ENCODE peak calls at places on chromosomes 4 and X, in nine cellular contexts. N is IMR-90, U is neural progenitor cell, I is astrocyte, S is A549, T is mammary epithelial cell, P is OCI-LY7, Y is PC-3, W is GM23338. B is an unnamed sample.
A peak's percentile ranks its signal among the peaks of the same experiment; 100 is the strongest.

GRCh38 chr4:158208931-158209640 is 1.2 kb upstream of the TMEM144 start:
- DNase-seq in P (no peak), S (no peak), U (no peak), I (no peak), N (no peak), W (peak; percentile 14), T (no peak), Y (no peak), B (no peak)

GRCh38 chrX:149374751-149375150 is 130.4 kb downstream of the IDS start:
- DNase-seq in I (peak; percentile 35), Y (peak; percentile 10), W (no peak), P (no peak), N (no peak), S (no peak), U (no peak), T (no peak), B (no peak)

GRCh38 chr4:105936901-105937300 is 41.6 kb downstream of the NPNT start:
- DNase-seq in U (no peak), N (no peak), S (no peak), P (no peak), I (no peak), T (no peak), W (peak; percentile 70), Y (no peak), B (no peak)

GRCh38 chr4:76302856-76303438 is 3.6 kb upstream of the STBD1 start:
- DNase-seq in S (no peak), T (no peak), U (no peak), I (no peak), Y (no peak), N (no peak), W (no peak), P (no peak), B (no peak)

GRCh38 chrX:40012800-40013682 is 84.7 kb downstream of the BCOR start:
- DNase-seq in S (peak; percentile 28), N (peak; percentile 35), W (peak; percentile 60), Y (peak; percentile 79), P (peak; percentile 77), I (peak; percentile 46), U (peak; percentile 51), T (peak; percentile 54), B (no peak)

GRCh38 chr4:55078987-55079386 is 46.4 kb downstream of the KDR start:
- DNase-seq in P (no peak), Y (peak; percentile 64), S (no peak), U (peak; percentile 63), I (peak; percentile 85), N (peak; percentile 12), W (no peak), T (no peak), B (no peak)

GRCh38 chr4:78481180-78481579 is 70.4 kb upstream of the ANXA3 start:
- DNase-seq in U (no peak), S (no peak), N (peak; percentile 84), T (peak; percentile 75), W (no peak), I (peak; percentile 35), Y (no peak), P (no peak), B (no peak)

GRCh38 chr4:180054291-180054690 is 2188.9 kb upstream of the TENM3 start:
- DNase-seq in T (no peak), U (no peak), N (no peak), S (no peak), P (no peak), W (no peak), I (no peak), Y (no peak), B (no peak)

GRCh38 chr4:754221-755120 is 48.8 kb downstream of the PCGF3 start:
- DNase-seq in Y (no peak), U (no peak), N (no peak), W (no peak), T (no peak), I (no peak), S (no peak), P (no peak), B (no peak)

GRCh38 chrX:71118032-71118984 is at the start of gene MED12:
- DNase-seq in S (peak; percentile 66), W (peak; percentile 87), N (peak; percentile 75), P (peak; percentile 77), T (peak; percentile 64), Y (peak; percentile 67), U (peak; percentile 92), I (peak; percentile 59), B (peak; percentile 46)

GRCh38 chrX:9315086-9315485 is 149.8 kb upstream of the TBL1X start:
- DNase-seq in T (no peak), W (no peak), U (no peak), S (no peak), I (peak; percentile 41), Y (no peak), N (peak; percentile 20), P (no peak), B (no peak)

GRCh38 chr4:67035501-67035900 is 509.8 kb downstream of the CENPC start:
- DNase-seq in W (no peak), P (no peak), U (no peak), T (peak; percentile 91), N (no peak), S (no peak), I (peak; percentile 77), Y (peak; percentile 98), B (no peak)

GRCh38 chr4:33107813-33108212 is 2387.6 kb downstream of the PCDH7 start:
- DNase-seq in Y (peak; percentile 21), S (no peak), N (no peak), I (no peak), P (no peak), T (no peak), U (no peak), W (no peak), B (no peak)

GRCh38 chr4:75338352-75338880 is 175.8 kb downstream of the RCHY1 start:
- DNase-seq in S (no peak), T (no peak), Y (peak; percentile 47), W (no peak), N (peak; percentile 30), U (no peak), I (no peak), P (no peak), B (no peak)

GRCh38 chr4:98935633-98936032 is 6.7 kb upstream of the EIF4E start:
- DNase-seq in Y (no peak), P (no peak), I (no peak), N (no peak), T (no peak), W (no peak), U (no peak), S (no peak), B (no peak)
- H3K4me2 ChIP-seq in Y (no peak overlapping the region), P (no peak overlapping the region), I (no peak overlapping the region), N (no peak overlapping the region), T (no peak overlapping the region), W (no peak overlapping the region), U (no peak overlapping the region), S (no peak overlapping the region), B (no peak overlapping the region)

GRCh38 chr4:128320656-128321055 is 33.0 kb upstream of the PGRMC2 start:
- DNase-seq in N (peak; percentile 26), S (no peak), P (no peak), W (no peak), U (no peak), Y (no peak), T (no peak), I (no peak), B (no peak)
- TF ChIP-seq CTCF in N (no peak), S (no peak), P (no peak), W (no peak), U (no peak), Y (no peak), T (no peak), I (no peak), B (no peak)

DNA sequence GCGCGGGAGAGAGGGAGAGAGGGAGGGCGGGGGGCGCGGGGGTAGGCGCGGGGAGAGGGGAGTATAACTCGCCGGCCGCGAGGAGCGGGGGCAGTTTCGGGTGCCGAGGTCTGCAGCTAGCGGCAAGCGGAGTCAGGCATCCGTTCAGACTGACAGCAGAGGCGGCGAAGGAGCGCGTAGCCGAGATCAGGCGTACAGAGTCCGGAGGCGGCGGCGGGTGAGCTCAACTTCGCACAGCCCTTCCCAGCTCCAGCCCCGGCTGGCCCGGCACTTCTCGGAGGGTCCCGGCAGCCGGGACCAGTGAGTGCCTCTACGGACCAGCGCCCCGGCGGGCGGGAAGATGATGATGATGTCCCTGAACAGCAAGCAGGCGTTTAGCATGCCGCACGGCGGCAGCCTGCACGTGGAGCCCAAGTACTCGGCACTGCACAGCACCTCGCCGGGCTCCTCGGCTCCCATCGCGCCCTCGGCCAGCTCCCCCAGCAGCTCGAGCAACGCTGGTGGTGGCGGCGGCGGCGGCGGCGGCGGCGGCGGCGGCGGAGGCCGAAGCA is at the start of gene POU4F2:
- DNase-seq in U (peak; percentile 76), T (no peak), W (peak; percentile 76), S (no peak), P (no peak), I (peak; percentile 3), N (no peak), Y (no peak), B (no peak)
- H3K4me3 ChIP-seq in U (peak within 1 kb of the TSS; percentile 56), T (no peak within 1 kb of the TSS), W (peak within 1 kb of the TSS; percentile 79), S (no peak within 1 kb of the TSS), P (no peak within 1 kb of the TSS), I (peak within 1 kb of the TSS; percentile 55), N (no peak within 1 kb of the TSS), Y (no peak within 1 kb of the TSS), B (no peak within 1 kb of the TSS)

GRCh38 chr4:15653430-15653829 is 1.7 kb downstream of the FBXL5 start:
- DNase-seq in P (no peak), T (no peak), W (no peak), Y (no peak), S (no peak), I (no peak), U (no peak), N (no peak), B (no peak)

GRCh38 chr4:15656038-15656470 is 897 bp upstream of the FBXL5 start:
- DNase-seq in T (no peak), S (no peak), P (no peak), N (no peak), Y (no peak), W (peak; percentile 88), I (peak; percentile 12), U (peak; percentile 13), B (no peak)

GRCh38 chr4:15655223-15656037 is at the start of gene FBXL5:
- DNase-seq in Y (peak; percentile 85), W (peak; percentile 90), N (peak; percentile 84), I (peak; percentile 81), T (peak; percentile 82), P (peak; percentile 92), S (peak; percentile 71), U (peak; percentile 96), B (peak; percentile 87)

GRCh38 chr4:15653864-15654391 is 1.2 kb downstream of the FBXL5 start:
- DNase-seq in U (peak; percentile 16), T (peak; percentile 66), S (no peak), I (peak; percentile 71), W (peak; percentile 50), P (peak; percentile 64), Y (peak; percentile 32), N (peak; percentile 65), B (peak; percentile 8)

DNA sequence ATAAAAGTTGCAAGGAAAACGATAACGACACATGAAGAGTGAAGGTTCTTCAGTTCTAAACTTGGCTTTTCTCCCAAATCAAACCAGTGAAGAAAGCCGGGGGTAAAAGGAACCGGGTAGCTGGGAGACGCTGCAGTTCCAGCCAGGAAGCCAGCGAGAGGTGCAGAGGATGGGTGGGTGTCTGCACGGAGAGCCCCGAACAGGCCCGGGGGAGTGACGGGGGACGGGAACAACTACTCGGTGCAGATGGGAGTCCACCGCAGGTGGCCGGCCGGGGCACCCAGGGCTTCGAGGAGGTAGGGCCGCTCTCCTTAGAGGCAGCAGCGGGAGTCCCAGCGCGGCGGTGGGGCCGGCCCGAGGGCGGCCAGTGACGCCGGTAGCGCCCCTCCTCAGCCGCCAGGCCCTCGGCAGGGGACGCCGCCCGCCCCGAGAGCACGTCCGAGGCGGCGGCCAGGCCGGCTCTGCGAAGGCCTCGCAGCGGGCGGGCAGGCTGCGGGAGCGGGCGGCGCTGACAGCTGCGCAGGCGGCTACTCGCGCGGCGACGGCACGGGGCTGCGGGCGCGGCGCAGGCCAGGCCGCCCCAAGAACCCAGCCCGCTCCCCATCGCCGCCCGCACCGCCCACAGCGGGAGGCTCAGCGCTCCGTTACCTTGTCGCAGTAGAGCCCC is 468 bp downstream of the FBXL5 start:
- DNase-seq in S (peak; percentile 21), Y (peak; percentile 30), P (peak; percentile 62), W (peak; percentile 64), I (peak; percentile 22), N (peak; percentile 24), U (peak; percentile 86), T (peak; percentile 38), B (no peak)
- H3K4me2 ChIP-seq in S (peak overlapping the region; percentile 92), Y (peak overlapping the region; percentile 97), P (peak overlapping the region; percentile 100), W (peak overlapping the region; percentile 83), I (peak overlapping the region; percentile 84), N (peak overlapping the region; percentile 93), U (peak overlapping the region; percentile 79), T (peak overlapping the region; percentile 83), B (peak overlapping the region; percentile 99)